ENCODE peak calls at places on chromosomes 5 and 9, in five cellular contexts. I is right lobe of liver, F is fibroblast of lung, G is body of pancreas, Q is brain microvascular endothelial cell. E is an unnamed sample.
A peak's percentile ranks its signal among the peaks of the same experiment; 100 is the strongest.

GRCh38 chr5:32810812-32811211 is 99.7 kb downstream of the NPR3 start:
- DNase-seq in G (no peak), Q (peak; percentile 73), I (no peak), F (peak; percentile 44), E (no peak)

GRCh38 chr5:83991566-83992224 is 271.0 kb upstream of the HAPLN1 start:
- DNase-seq in Q (peak; percentile 43), G (no peak), I (no peak), F (no peak), E (no peak)

GRCh38 chr5:179348833-179349232 is 3.6 kb upstream of the ADAMTS2 start:
- DNase-seq in F (no peak), Q (no peak), I (no peak), G (no peak), E (peak; percentile 59)

GRCh38 chr5:171622010-171622409 is 163.6 kb upstream of the SMIM23 start:
- DNase-seq in F (no peak), Q (no peak), G (no peak), I (no peak), E (no peak)

GRCh38 chr5:5598547-5599113 is 176.2 kb downstream of the ICE1 start:
- DNase-seq in F (no peak), Q (no peak), I (no peak), G (no peak), E (no peak)

GRCh38 chr9:72856985-72857631 is 95.7 kb downstream of the ALDH1A1 start:
- DNase-seq in G (peak; percentile 19), F (peak; percentile 77), I (no peak), Q (peak; percentile 66), E (no peak)

GRCh38 chr9:126624912-126625311 is 11.2 kb downstream of the LMX1B start:
- DNase-seq in Q (no peak), G (no peak), F (no peak), I (no peak), E (no peak)

GRCh38 chr5:173326501-173326960 is 1.7 kb downstream of the STC2 start:
- DNase-seq in F (peak; percentile 90), I (no peak), Q (peak; percentile 79), G (peak; percentile 21), E (no peak)

GRCh38 chr9:84597131-84597530 is 72.4 kb upstream of the NTRK2 start:
- DNase-seq in Q (no peak), F (no peak), G (no peak), I (no peak), E (no peak)

GRCh38 chr9:122819326-122819725 is 9.1 kb downstream of the PDCL start:
- DNase-seq in F (peak; percentile 51), Q (peak; percentile 61), G (no peak), I (no peak), E (no peak)

GRCh38 chr5:76175051-76175666 is 92.0 kb downstream of the SV2C start:
- DNase-seq in F (peak; percentile 45), I (no peak), Q (peak; percentile 47), G (peak; percentile 65), E (no peak)

GRCh38 chr5:142316051-142316450 is 8.8 kb downstream of the SPRY4 start:
- DNase-seq in Q (no peak), G (no peak), F (peak; percentile 78), I (no peak), E (no peak)

GRCh38 chr5:59380350-59380951 is 513.1 kb downstream of the PDE4D start:
- DNase-seq in Q (peak; percentile 86), F (peak; percentile 89), I (no peak), G (no peak), E (no peak)

GRCh38 chr5:79966479-79966878 is 24.6 kb downstream of the MTX3 start:
- DNase-seq in G (no peak), Q (no peak), F (no peak), I (no peak), E (no peak)

GRCh38 chr9:88804289-88804596 is 187.0 kb upstream of the S1PR3 start:
- DNase-seq in Q (no peak), F (no peak), G (no peak), I (no peak), E (no peak)

GRCh38 chr9:126219166-126219565 is 107.5 kb upstream of the MVB12B start:
- DNase-seq in F (no peak), Q (no peak), G (no peak), I (no peak), E (no peak)

GRCh38 chr5:43192558-43193170 is 639 bp downstream of the NIM1K start:
- DNase-seq in G (peak; percentile 20), F (peak; percentile 39), Q (no peak), I (peak; percentile 24), E (peak; percentile 83)

DNA sequence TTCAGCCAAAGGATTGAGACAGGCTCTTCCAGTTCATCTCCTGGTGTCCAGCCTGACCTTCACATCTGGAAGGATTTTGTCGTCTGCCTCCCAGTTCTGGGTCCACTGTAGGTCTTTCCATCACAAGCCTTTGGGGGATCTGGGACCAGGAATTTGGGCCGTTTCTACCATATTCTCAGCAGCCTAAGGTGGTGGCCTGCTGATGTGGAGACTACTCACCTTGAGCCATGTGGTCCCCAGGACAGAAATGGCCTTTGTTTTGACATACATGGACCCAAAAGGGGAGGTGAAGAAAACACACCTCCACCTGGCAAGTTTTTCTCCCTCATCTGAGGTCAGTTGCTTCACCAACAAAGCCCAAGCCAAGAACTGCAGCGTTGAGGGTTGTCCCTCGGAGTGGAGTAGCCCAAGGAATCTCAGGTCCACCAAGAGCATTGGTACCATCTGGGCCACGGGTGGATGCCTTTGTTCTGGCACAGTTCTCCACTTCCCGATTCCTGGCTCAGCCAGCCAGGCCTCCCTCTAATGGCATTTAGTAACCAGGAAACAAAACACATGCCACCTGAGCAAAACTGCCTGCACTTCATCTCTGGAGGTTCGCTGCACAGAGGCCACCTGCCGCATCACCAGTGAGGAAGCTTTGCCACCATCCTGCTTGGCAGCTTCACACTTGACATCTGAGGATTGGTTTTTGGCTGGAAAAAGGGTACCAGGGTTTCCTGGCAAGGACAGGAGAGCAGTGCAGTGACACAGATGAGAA is 24.7 kb downstream of the AMBP start:
- DNase-seq in I (no peak), Q (no peak), F (no peak), G (no peak), E (no peak)
- H3K36me3 ChIP-seq in I (no peaks in the 10 kb centered on the region), Q (peaks cover 14% of the 10 kb centered on the region), F (peaks cover 22% of the 10 kb centered on the region), G (peaks cover 5% of the 10 kb centered on the region), E (peaks cover 42% of the 10 kb centered on the region)

GRCh38 chr9:19230356-19231125 is at the start of gene DENND4C:
- DNase-seq in I (peak; percentile 91), Q (peak; percentile 65), F (peak; percentile 82), G (peak; percentile 87), E (peak; percentile 95)
- TF ChIP-seq CTCF in I (peak; percentile 26), Q (no peak), F (no peak), G (no peak), E (no peak)

DNA sequence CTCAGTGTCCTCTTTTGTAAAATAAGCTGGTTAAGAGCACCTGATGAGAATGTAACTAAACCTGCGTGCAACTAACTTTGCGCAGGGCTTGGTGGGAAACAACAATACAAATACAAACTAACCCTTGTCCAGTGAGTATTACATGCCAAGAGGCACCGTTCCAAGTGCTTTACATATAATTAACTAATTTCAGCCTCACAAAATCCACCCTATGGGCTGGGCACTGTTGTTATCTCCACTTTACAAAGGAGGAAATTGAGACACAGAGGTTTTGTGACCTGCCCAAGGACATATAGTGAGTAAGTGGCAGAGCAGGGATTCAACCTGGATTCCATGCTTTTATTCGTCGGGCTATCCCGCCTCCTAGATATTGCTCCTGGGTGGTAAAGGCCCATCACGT is 26.2 kb upstream of the TNIP1 start:
- DNase-seq in Q (no peak), I (no peak), F (no peak), G (no peak), E (no peak)
- H3K36me3 ChIP-seq in Q (peaks cover 92% of the 10 kb centered on the region), I (peaks cover 6% of the 10 kb centered on the region), F (peaks cover 38% of the 10 kb centered on the region), G (no peaks in the 10 kb centered on the region), E (peaks cover 94% of the 10 kb centered on the region)

GRCh38 chr5:107269256-107269655 is 401.5 kb downstream of the EFNA5 start:
- DNase-seq in G (no peak), I (no peak), Q (no peak), F (no peak), E (peak; percentile 18)
- TF ChIP-seq CTCF in G (no peak), I (no peak), Q (no peak), F (no peak), E (no peak)

DNA sequence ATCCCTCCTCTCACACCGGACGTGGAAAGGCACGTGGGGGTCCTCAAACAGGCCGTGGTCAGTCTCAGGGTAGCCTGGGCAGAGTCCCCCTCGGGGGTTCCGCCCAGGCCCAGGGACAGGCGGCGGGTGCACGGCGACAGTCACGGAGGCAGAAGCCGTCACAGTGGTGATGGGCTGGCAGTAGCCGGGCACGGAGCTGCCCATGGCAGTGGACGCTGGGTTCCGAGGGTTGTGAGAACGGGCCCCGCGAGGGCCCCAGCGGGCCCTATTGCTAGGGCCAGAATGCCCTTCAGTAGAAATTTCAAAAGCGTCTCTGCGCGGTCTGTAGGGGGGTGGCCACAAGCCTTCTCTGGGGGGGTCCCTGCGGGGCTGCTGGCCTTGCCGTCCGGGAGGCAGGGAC is 69.8 kb downstream of the PTCH1 start:
- DNase-seq in F (no peak), I (no peak), Q (no peak), G (no peak), E (no peak)
- H3K36me3 ChIP-seq in F (peaks cover 7% of the 10 kb centered on the region), I (no peaks in the 10 kb centered on the region), Q (no peaks in the 10 kb centered on the region), G (peaks cover 34% of the 10 kb centered on the region), E (no peaks in the 10 kb centered on the region)

E was measured in left lung.